ENCODE peak calls at places on chromosome 19, in six cellular contexts. K is AG20443; J is posterior cingulate gyrus; Y is heart right ventricle; W is activated CD4-positive, alpha-beta T cell treated with anti-CD3 and anti-CD28 coated beads, Interleukin-2, amount 10 ng/mL, durations not matched to agents 7 days and 5 days; R is mesothelial cell of epicardium. F is an unnamed sample.

GRCh38 chr19:29478578-29479565 is 46.9 kb upstream of the VSTM2B start:
- DNase-seq in K (peak), J (peak), Y (no peak), W (no peak), R (peak), F (peak)

GRCh38 chr19:14089412-14089661 is 1.2 kb downstream of the SAMD1 start:
- DNase-seq in K (peak), J (no peak), Y (no peak), W (no peak), R (no peak), F (peak)

GRCh38 chr19:31347828-31348314 is 1.4 kb downstream of the TSHZ3 start:
- DNase-seq in K (no peak), J (no peak), Y (no peak), W (no peak), R (no peak), F (no peak)

GRCh38 chr19:18636183-18636968 is 452 bp upstream of the KLHL26 start:
- DNase-seq in K (peak), J (peak), Y (peak), W (peak), R (peak), F (peak)

GRCh38 chr19:39865186-39865585 is 19.0 kb upstream of the FBL start:
- DNase-seq in K (no peak), J (no peak), Y (no peak), W (no peak), R (no peak), F (no peak)

GRCh38 chr19:47414469-47414868 is 4.9 kb downstream of the MEIS3 start:
- DNase-seq in K (no peak), J (peak), Y (no peak), W (no peak), R (no peak), F (peak)

GRCh38 chr19:40603071-40603718 is 2.0 kb downstream of the LTBP4 start:
- DNase-seq in K (no peak), J (no peak), Y (no peak), W (no peak), R (no peak), F (peak)

GRCh38 chr19:47371269-47371668 is 22.2 kb downstream of the DHX34 start:
- DNase-seq in K (no peak), J (no peak), Y (no peak), W (no peak), R (no peak), F (no peak)

GRCh38 chr19:5452594-5453565 is 2.3 kb upstream of the ZNRF4 start:
- DNase-seq in K (no peak), J (peak), Y (no peak), W (no peak), R (no peak), F (peak)

GRCh38 chr19:17872251-17873001 is 681 bp downstream of the SLC5A5 start:
- DNase-seq in K (no peak), J (no peak), Y (no peak), W (peak), R (no peak), F (peak)

GRCh38 chr19:10288662-10289166 is 1.0 kb upstream of the ICAM5 start:
- DNase-seq in K (peak), J (peak), Y (no peak), W (peak), R (no peak), F (peak)

GRCh38 chr19:14563989-14564650 is 7.7 kb downstream of the NDUFB7 start:
- DNase-seq in K (peak), J (no peak), Y (peak), W (peak), R (no peak), F (peak)

GRCh38 chr19:48945415-48945814 is 9.3 kb upstream of the BAX start:
- DNase-seq in K (no peak), J (no peak), Y (no peak), W (no peak), R (no peak), F (no peak)

GRCh38 chr19:5154129-5154798 is 185.4 kb downstream of the KDM4B start:
- DNase-seq in K (peak), J (no peak), Y (peak), W (peak), R (peak), F (peak)

GRCh38 chr19:41334793-41335192 is 18.9 kb downstream of the TGFB1 start:
- DNase-seq in K (no peak), J (no peak), Y (no peak), W (no peak), R (no peak), F (no peak)

GRCh38 chr19:406999-407491 is 1.9 kb downstream of the C2CD4C start:
- DNase-seq in K (no peak), J (no peak), Y (no peak), W (no peak), R (peak), F (peak)

GRCh38 chr19:51259348-51260245 is 8.7 kb downstream of the SIGLECL1 start:
- DNase-seq in K (peak), J (peak), Y (no peak), W (peak), R (no peak), F (peak)

F was measured in H7.